ENCODE peak calls at places on chromosome 1, in five cellular contexts. E, C, R, S and Y are unnamed samples.

GRCh38 chr1:33385251-33385650 is 45.6 kb downstream of the PHC2 start:
- DNase-seq in E (no peak), C (no peak), R (no peak), S (no peak), Y (no peak)

GRCh38 chr1:208242829-208243521 is 1.2 kb downstream of the PLXNA2 start:
- DNase-seq in E (no peak), C (peak; percentile 51), R (no peak), S (peak; percentile 66), Y (peak; percentile 18)

GRCh38 chr1:37471345-37472231 is 2.8 kb upstream of the ZC3H12A start:
- DNase-seq in E (no peak), C (no peak), R (peak; percentile 80), S (peak; percentile 64), Y (peak; percentile 77)

GRCh38 chr1:182281541-182281940 is 110.0 kb downstream of the GLUL start:
- DNase-seq in E (no peak), C (no peak), R (no peak), S (peak; percentile 6), Y (no peak)

GRCh38 chr1:24535778-24536177 is 20.1 kb upstream of the NCMAP start:
- DNase-seq in E (no peak), C (no peak), R (no peak), S (no peak), Y (no peak)

GRCh38 chr1:223609961-223610360 is 55.5 kb downstream of the CAPN8 start:
- DNase-seq in E (no peak), C (no peak), R (no peak), S (no peak), Y (no peak)

GRCh38 chr1:191256917-191257316 is 779.3 kb upstream of the BRINP3 start:
- DNase-seq in E (no peak), C (no peak), R (no peak), S (no peak), Y (no peak)

GRCh38 chr1:184237588-184237987 is 149.2 kb upstream of the C1orf21 start:
- DNase-seq in E (no peak), C (no peak), R (no peak), S (no peak), Y (no peak)

GRCh38 chr1:93607814-93608187 is 73.8 kb downstream of the BCAR3 start:
- DNase-seq in E (no peak), C (no peak), R (no peak), S (no peak), Y (no peak)

GRCh38 chr1:234125283-234125682 is 220.8 kb downstream of the SLC35F3 start:
- DNase-seq in E (no peak), C (peak; percentile 82), R (no peak), S (peak; percentile 97), Y (peak; percentile 67)